ENCODE peak calls at places on chromosomes 6 and 20, in seven cellular contexts. I is WERI-Rb-1, U is OCI-LY7, C is GM23338, F is lung, V is lower leg skin, W is lower lobe of right lung. J is an unnamed sample.

GRCh38 chr6:12584631-12585405 is 131.7 kb upstream of the PHACTR1 start:
- DNase-seq in I (no peak), U (no peak), C (no peak), F (no peak), V (no peak), W (no peak), J (no peak)

GRCh38 chr6:85569323-85569722 is 24.3 kb downstream of the SNX14 start:
- DNase-seq in I (no peak), U (no peak), C (no peak), F (no peak), V (no peak), W (no peak), J (no peak)

GRCh38 chr20:31605902-31606677 is 1.0 kb downstream of the ID1 start:
- DNase-seq in I (peak), U (no peak), C (peak), F (peak), V (peak), W (peak), J (no peak)

GRCh38 chr20:77231-77630 is 10.2 kb upstream of the DEFB125 start:
- DNase-seq in I (no peak), U (no peak), C (no peak), F (no peak), V (no peak), W (no peak), J (no peak)

GRCh38 chr20:25195962-25196700 is 619 bp downstream of the ENTPD6 start:
- DNase-seq in I (peak), U (no peak), C (peak), F (no peak), V (no peak), W (peak), J (peak)

GRCh38 chr6:80010296-80010695 is 5.8 kb downstream of the TTK start:
- DNase-seq in I (no peak), U (no peak), C (no peak), F (no peak), V (no peak), W (no peak), J (no peak)

GRCh38 chr6:13908955-13909381 is 15.8 kb upstream of the RNF182 start:
- DNase-seq in I (peak), U (no peak), C (peak), F (peak), V (no peak), W (no peak), J (peak)

GRCh38 chr6:56514395-56514794 is 128.3 kb downstream of the DST start:
- DNase-seq in I (no peak), U (no peak), C (no peak), F (no peak), V (no peak), W (no peak), J (no peak)

GRCh38 chr6:5636210-5637030 is 370.3 kb downstream of the NRN1 start:
- DNase-seq in I (peak), U (no peak), C (peak), F (no peak), V (no peak), W (no peak), J (no peak)

GRCh38 chr6:71289039-71289801 is 609 bp downstream of the OGFRL1 start:
- DNase-seq in I (no peak), U (peak), C (peak), F (no peak), V (peak), W (peak), J (peak)
- H3K4me3 ChIP-seq in I (peak), U (peak), C (peak), F (peak), V (peak), W (peak), J (peak)

GRCh38 chr6:31945507-31946369 is at the start of gene CFB:
- DNase-seq in I (no peak), U (no peak), C (peak), F (peak), V (peak), W (peak), J (no peak)

GRCh38 chr6:31947070-31947675 is 1.3 kb downstream of the CFB start:
- DNase-seq in I (no peak), U (no peak), C (no peak), F (no peak), V (no peak), W (no peak), J (no peak)

GRCh38 chr6:31947864-31948263 is 2.0 kb downstream of the CFB start:
- DNase-seq in I (no peak), U (no peak), C (no peak), F (no peak), V (no peak), W (no peak), J (no peak)

GRCh38 chr6:31945154-31945506 is 765 bp upstream of the CFB start:
- DNase-seq in I (no peak), U (no peak), C (no peak), F (no peak), V (no peak), W (no peak), J (no peak)

DNA sequence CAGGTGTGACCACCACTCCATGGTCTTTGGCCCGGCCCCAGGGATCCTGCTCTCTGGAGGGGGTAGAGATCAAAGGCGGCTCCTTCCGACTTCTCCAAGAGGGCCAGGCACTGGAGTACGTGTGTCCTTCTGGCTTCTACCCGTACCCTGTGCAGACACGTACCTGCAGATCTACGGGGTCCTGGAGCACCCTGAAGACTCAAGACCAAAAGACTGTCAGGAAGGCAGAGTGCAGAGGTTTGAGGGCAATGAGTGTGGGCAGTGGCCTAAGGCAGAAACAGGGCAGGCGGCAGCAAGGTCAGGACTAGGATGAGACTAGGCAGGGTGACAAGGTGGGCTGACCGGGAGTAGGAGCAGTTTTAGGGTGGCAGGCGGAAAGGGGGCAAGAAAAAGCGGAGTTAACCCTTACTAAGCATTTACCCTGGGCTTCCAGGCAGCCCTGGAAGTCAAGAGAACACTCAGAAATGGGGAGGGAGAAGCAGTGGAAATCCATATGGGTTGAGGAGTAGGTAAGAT is 533 bp downstream of the CFB start:
- DNase-seq in I (no peak), U (no peak), C (no peak), F (no peak), V (no peak), W (no peak), J (no peak)
- H3K4me3 ChIP-seq in I (no peak), U (no peak), C (no peak), F (no peak), V (no peak), W (peak), J (no peak)

DNA sequence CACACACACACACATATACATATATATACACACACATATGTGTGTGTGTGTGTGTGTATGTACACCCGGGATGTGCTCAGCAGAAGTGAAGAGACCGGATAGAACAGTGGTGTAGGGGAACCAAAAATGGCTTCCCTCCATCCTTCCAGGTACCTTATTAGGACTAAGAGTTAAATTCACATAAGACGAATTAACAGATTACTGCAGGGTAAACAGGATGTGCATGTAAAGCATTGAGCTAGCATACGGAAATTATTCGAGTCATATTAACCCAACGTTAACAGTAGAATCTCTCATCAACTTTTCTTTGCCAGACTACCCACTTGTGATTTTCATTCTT is 658 bp downstream of the CSTF1 start:
- DNase-seq in I (no peak), U (peak), C (no peak), F (no peak), V (no peak), W (no peak), J (peak)
- H3K4me3 ChIP-seq in I (peak), U (peak), C (peak), F (no peak), V (no peak), W (peak), J (peak)

DNA sequence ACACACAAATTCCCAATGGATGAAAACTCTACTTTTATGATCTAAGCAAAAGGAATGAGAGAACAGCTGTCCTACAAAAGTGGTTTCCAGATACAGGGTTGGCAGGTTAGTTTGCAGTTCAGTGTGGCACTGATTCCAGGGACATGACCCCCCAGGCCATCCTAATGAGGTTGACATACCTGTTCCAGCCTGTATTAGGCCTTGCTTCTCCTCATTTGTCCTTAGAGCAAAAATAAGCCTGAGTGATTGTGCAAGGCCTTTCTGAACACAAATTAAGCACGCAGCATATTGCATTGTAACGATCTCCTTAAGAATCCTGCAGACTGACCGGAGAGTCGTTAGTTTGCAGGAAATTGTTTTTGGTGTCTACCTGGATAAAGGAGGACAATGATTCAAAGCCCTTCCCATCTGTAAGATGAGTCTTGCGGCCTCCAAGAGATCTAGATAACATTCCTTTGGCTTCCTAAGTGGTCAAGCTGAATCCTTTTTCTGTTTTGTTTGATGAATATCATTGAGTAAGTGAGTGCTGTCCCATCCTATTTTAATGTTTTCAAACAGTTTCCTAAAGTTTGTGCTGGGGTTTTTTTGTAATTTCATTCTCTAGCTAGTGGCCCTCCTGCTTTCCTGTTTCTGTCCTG is 1.6 kb upstream of the NEDD9 start:
- DNase-seq in I (no peak), U (no peak), C (no peak), F (no peak), V (no peak), W (no peak), J (no peak)
- H3K4me3 ChIP-seq in I (no peak), U (no peak), C (no peak), F (no peak), V (no peak), W (no peak), J (no peak)

GRCh38 chr20:12153616-12154015 is 235.9 kb downstream of the BTBD3 start:
- DNase-seq in I (no peak), U (no peak), C (no peak), F (no peak), V (no peak), W (no peak), J (no peak)

GRCh38 chr20:12156252-12156651 is 238.6 kb downstream of the BTBD3 start:
- DNase-seq in I (no peak), U (no peak), C (peak), F (no peak), V (no peak), W (no peak), J (no peak)

GRCh38 chr20:12152996-12153395 is 235.3 kb downstream of the BTBD3 start:
- DNase-seq in I (no peak), U (no peak), C (no peak), F (no peak), V (no peak), W (no peak), J (no peak)
- H3K4me3 ChIP-seq in I (no peak), U (no peak), C (no peak), F (no peak), V (no peak), W (no peak), J (no peak)

GRCh38 chr6:2222275-2222842 is 23.0 kb downstream of the GMDS start:
- DNase-seq in I (no peak), U (no peak), C (peak), F (peak), V (no peak), W (no peak), J (no peak)

GRCh38 chr6:2221724-2222274 is 23.6 kb downstream of the GMDS start:
- DNase-seq in I (no peak), U (no peak), C (no peak), F (no peak), V (no peak), W (no peak), J (peak)

GRCh38 chr6:2226775-2227174 is 18.6 kb downstream of the GMDS start:
- DNase-seq in I (no peak), U (no peak), C (no peak), F (no peak), V (no peak), W (no peak), J (no peak)

GRCh38 chr6:2225422-2226392 is 19.7 kb downstream of the GMDS start:
- DNase-seq in I (no peak), U (no peak), C (no peak), F (no peak), V (no peak), W (no peak), J (no peak)

DNA sequence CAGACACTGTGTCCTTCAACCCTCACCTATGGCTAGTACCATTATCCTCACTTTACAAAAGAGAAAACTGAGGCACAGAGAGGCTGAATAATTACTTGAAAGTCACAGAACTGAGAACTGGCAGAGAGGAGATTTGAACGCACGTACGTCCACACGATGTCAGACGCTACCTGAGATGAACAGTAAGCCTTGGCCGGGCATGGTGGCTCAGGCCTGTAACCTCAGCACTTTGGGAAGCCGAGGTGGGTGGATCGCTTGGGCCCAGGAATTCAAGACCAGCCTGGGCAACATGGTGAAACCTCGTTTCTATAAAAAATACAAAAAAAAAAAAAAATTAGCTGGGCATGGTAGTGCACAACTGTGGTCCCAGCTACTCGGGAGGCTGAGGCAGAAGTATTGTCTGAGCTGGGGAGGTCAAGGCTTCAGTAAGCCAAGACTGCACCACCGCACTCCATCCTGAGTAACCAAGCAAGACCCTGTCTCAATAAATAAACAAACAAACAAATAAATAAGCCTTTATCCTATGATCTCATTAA is 20.5 kb downstream of the GMDS start:
- DNase-seq in I (no peak), U (no peak), C (no peak), F (no peak), V (no peak), W (no peak), J (no peak)
- H3K4me3 ChIP-seq in I (no peak), U (no peak), C (no peak), F (no peak), V (no peak), W (no peak), J (no peak)

DNA sequence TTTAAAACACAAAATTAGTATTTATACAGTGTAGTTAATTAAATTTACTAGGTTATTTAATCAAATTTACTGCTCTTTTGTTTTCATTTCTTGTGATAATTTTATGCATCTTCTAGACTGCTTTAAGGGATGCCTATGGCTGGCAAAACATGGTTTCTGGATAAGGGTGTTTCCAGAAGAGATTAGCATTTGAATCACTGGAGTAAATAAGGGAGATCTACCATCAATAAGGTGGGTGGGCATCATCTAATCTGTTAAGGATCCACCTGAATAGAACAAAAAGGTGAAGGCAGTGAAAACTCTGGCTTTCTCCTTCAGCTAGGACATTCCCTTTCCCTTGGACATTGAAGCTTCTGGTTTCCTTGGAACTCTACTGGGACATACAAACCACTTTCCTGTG is 146.2 kb upstream of the LAMA2 start:
- DNase-seq in I (no peak), U (no peak), C (no peak), F (no peak), V (no peak), W (no peak), J (no peak)
- H3K4me3 ChIP-seq in I (no peak), U (no peak), C (no peak), F (no peak), V (no peak), W (no peak), J (no peak)

GRCh38 chr6:150032598-150032997 is 7.3 kb upstream of the RAET1L start:
- DNase-seq in I (no peak), U (no peak), C (no peak), F (no peak), V (no peak), W (no peak), J (no peak)

GRCh38 chr6:150038202-150038830 is 13.0 kb upstream of the RAET1L start:
- DNase-seq in I (no peak), U (no peak), C (peak), F (no peak), V (no peak), W (no peak), J (no peak)

GRCh38 chr6:150036081-150036480 is 10.7 kb upstream of the RAET1L start:
- DNase-seq in I (no peak), U (no peak), C (no peak), F (no peak), V (peak), W (no peak), J (no peak)

GRCh38 chr6:150033197-150033771 is 8.0 kb upstream of the RAET1L start:
- DNase-seq in I (no peak), U (no peak), C (no peak), F (no peak), V (no peak), W (no peak), J (no peak)

GRCh38 chr6:150037526-150038201 is 12.3 kb upstream of the RAET1L start:
- DNase-seq in I (no peak), U (no peak), C (no peak), F (no peak), V (no peak), W (no peak), J (no peak)
- H3K4me3 ChIP-seq in I (no peak), U (no peak), C (peak), F (no peak), V (no peak), W (peak), J (no peak)

GRCh38 chr6:101716810-101717209 is 323.3 kb downstream of the GRIK2 start:
- DNase-seq in I (no peak), U (no peak), C (peak), F (no peak), V (no peak), W (no peak), J (no peak)

GRCh38 chr6:101711518-101711917 is 318.0 kb downstream of the GRIK2 start:
- DNase-seq in I (no peak), U (no peak), C (no peak), F (no peak), V (no peak), W (no peak), J (peak)

GRCh38 chr6:101716387-101716786 is 322.9 kb downstream of the GRIK2 start:
- DNase-seq in I (no peak), U (no peak), C (no peak), F (no peak), V (no peak), W (no peak), J (no peak)
- H3K4me3 ChIP-seq in I (no peak), U (no peak), C (peak), F (no peak), V (no peak), W (no peak), J (no peak)